ENCODE peak calls at places on chromosomes 3 and 15, in eight cellular contexts. Z is psoas muscle, Y is fibroblast of pulmonary artery, C is esophagus muscularis mucosa, V is foreskin keratinocyte, L is progenitor cell of endocrine pancreas, I is tibial artery, P is Calu3. N is an unnamed sample.

GRCh38 chr3:188067932-188068331 is 86.0 kb upstream of the LPP start:
- DNase-seq in Z (no peak), Y (peak; percentile 65), C (no peak), V (peak; percentile 70), L (no peak), I (no peak), P (no peak), N (no peak)

GRCh38 chr3:150362515-150363302 is 45.4 kb upstream of the TSC22D2 start:
- DNase-seq in Z (no peak), Y (no peak), C (no peak), V (peak; percentile 88), L (no peak), I (no peak), P (no peak), N (no peak)

GRCh38 chr3:128075516-128076464 is 23.6 kb downstream of the SEC61A1 start:
- DNase-seq in Z (peak; percentile 89), Y (peak; percentile 88), C (no peak), V (peak; percentile 67), L (peak; percentile 93), I (peak; percentile 76), P (peak; percentile 82), N (peak; percentile 73)

GRCh38 chr15:85580914-85581313 is 200.5 kb downstream of the AKAP13 start:
- DNase-seq in Z (no peak), Y (no peak), C (no peak), V (no peak), L (no peak), I (peak; percentile 50), P (peak; percentile 81), N (no peak)

GRCh38 chr15:63322541-63322940 is 45.1 kb downstream of the APH1B start:
- DNase-seq in Z (peak; percentile 37), Y (peak; percentile 63), C (no peak), V (no peak), L (no peak), I (no peak), P (no peak), N (no peak)

GRCh38 chr3:140467104-140467577 is 210.7 kb upstream of the TRIM42 start:
- DNase-seq in Z (no peak), Y (no peak), C (no peak), V (peak; percentile 46), L (no peak), I (no peak), P (peak; percentile 13), N (no peak)

GRCh38 chr3:14369675-14370669 is 32.4 kb upstream of the SLC6A6 start:
- DNase-seq in Z (peak; percentile 52), Y (no peak), C (no peak), V (no peak), L (no peak), I (no peak), P (peak; percentile 89), N (no peak)

GRCh38 chr3:104886220-104886995 is 480.3 kb upstream of the ALCAM start:
- DNase-seq in Z (no peak), Y (peak; percentile 29), C (no peak), V (no peak), L (no peak), I (no peak), P (no peak), N (peak; percentile 86)

GRCh38 chr3:188404701-188405100 is 250.7 kb downstream of the LPP start:
- DNase-seq in Z (no peak), Y (no peak), C (no peak), V (no peak), L (no peak), I (no peak), P (no peak), N (no peak)

GRCh38 chr3:150300376-150300775 is 107.7 kb upstream of the TSC22D2 start:
- DNase-seq in Z (no peak), Y (peak; percentile 39), C (no peak), V (peak; percentile 45), L (no peak), I (no peak), P (no peak), N (no peak)

GRCh38 chr3:10518506-10519150 is 13.2 kb upstream of the ATP2B2 start:
- DNase-seq in Z (peak; percentile 49), Y (peak; percentile 5), C (no peak), V (no peak), L (no peak), I (no peak), P (no peak), N (no peak)

GRCh38 chr15:88487176-88487795 is 19.8 kb downstream of the MRPS11 start:
- DNase-seq in Z (no peak), Y (no peak), C (no peak), V (no peak), L (no peak), I (no peak), P (no peak), N (no peak)

GRCh38 chr15:88487796-88488523 is 20.5 kb downstream of the MRPS11 start:
- DNase-seq in Z (no peak), Y (no peak), C (no peak), V (no peak), L (no peak), I (no peak), P (no peak), N (no peak)

GRCh38 chr15:88490036-88490435 is 22.5 kb downstream of the MRPS11 start:
- DNase-seq in Z (no peak), Y (no peak), C (no peak), V (no peak), L (no peak), I (no peak), P (no peak), N (no peak)

GRCh38 chr15:88491158-88491557 is 23.6 kb downstream of the MRPS11 start:
- DNase-seq in Z (no peak), Y (no peak), C (no peak), V (no peak), L (no peak), I (no peak), P (no peak), N (no peak)

GRCh38 chr15:88489321-88489720 is 21.8 kb downstream of the MRPS11 start:
- DNase-seq in Z (no peak), Y (no peak), C (no peak), V (no peak), L (no peak), I (no peak), P (no peak), N (no peak)
- TF ChIP-seq CTCF in Z (no peak), Y (no peak), C (no peak), V (peak; percentile 15), L (no peak), I (no peak), P (no peak), N (no peak)

GRCh38 chr3:54873059-54873695 is 54.7 kb downstream of the LRTM1 start:
- DNase-seq in Z (no peak), Y (no peak), C (no peak), V (peak; percentile 31), L (no peak), I (no peak), P (no peak), N (no peak)

GRCh38 chr3:54874816-54875556 is 52.9 kb downstream of the LRTM1 start:
- DNase-seq in Z (no peak), Y (no peak), C (no peak), V (peak; percentile 52), L (no peak), I (no peak), P (no peak), N (no peak)

GRCh38 chr3:54876694-54877093 is 51.2 kb downstream of the LRTM1 start:
- DNase-seq in Z (no peak), Y (no peak), C (no peak), V (no peak), L (no peak), I (no peak), P (no peak), N (no peak)

GRCh38 chr3:54870423-54870822 is 57.4 kb downstream of the LRTM1 start:
- DNase-seq in Z (no peak), Y (peak; percentile 94), C (no peak), V (peak; percentile 79), L (no peak), I (no peak), P (peak; percentile 10), N (no peak)

GRCh38 chr3:54871867-54872266 is 56.0 kb downstream of the LRTM1 start:
- DNase-seq in Z (no peak), Y (no peak), C (no peak), V (no peak), L (no peak), I (no peak), P (no peak), N (no peak)
- TF ChIP-seq CTCF in Z (no peak), Y (no peak), C (no peak), V (no peak), L (no peak), I (no peak), P (no peak), N (no peak)

GRCh38 chr15:78077860-78078187 is 313 bp upstream of the TBC1D2B start:
- DNase-seq in Z (no peak), Y (no peak), C (no peak), V (no peak), L (no peak), I (no peak), P (no peak), N (no peak)

GRCh38 chr15:78075490-78076230 is 1.9 kb downstream of the TBC1D2B start:
- DNase-seq in Z (no peak), Y (peak; percentile 94), C (no peak), V (peak; percentile 77), L (no peak), I (peak; percentile 71), P (peak; percentile 53), N (no peak)

GRCh38 chr15:78079296-78080087 is 2.0 kb upstream of the TBC1D2B start:
- DNase-seq in Z (no peak), Y (no peak), C (no peak), V (no peak), L (no peak), I (no peak), P (no peak), N (no peak)

GRCh38 chr15:78077053-78077859 is at the start of gene TBC1D2B:
- DNase-seq in Z (peak; percentile 75), Y (peak; percentile 60), C (no peak), V (peak; percentile 50), L (peak; percentile 56), I (peak; percentile 55), P (peak; percentile 75), N (peak; percentile 76)

DNA sequence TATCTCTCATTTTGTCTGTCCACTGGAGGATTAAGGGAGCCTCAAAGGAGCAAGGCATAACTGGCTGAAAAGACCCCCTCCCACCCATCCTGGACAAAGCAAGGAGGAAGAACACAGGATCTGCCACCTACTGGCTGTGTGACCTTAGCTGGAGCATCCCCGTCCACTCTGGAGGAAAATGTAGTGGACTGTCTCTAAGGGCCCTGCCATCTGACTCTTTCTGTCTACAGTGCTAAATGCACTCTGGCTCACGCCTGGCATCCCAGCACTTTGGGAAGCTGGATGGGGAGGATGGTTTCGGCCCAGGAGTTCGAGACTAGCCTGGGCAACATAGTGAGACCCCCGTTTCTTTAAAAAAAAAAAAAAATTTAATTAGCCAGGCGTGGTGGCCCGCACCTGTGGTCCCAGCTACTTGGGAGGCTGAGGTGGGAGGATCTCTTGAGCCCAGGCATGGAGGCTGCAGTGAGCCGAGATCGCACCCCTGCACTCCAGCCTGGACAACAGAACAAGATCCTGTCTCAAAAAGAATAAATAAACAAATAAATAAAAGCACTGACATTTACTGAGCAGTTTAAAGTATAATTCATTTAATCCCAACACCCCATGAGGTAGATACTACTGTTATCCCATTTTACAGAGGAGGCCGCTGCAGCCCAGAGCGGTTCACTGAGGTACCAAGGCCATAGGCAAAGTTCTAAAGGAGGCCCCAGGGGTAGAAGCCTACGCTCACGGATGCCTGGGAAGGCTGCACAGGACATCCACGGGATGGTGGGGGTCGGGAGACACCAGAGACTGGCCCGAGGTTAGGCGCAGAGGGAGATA is 1.1 kb downstream of the TBC1D2B start:
- DNase-seq in Z (no peak), Y (no peak), C (no peak), V (no peak), L (no peak), I (no peak), P (no peak), N (no peak)
- TF ChIP-seq CTCF in Z (no peak), Y (peak; percentile 19), C (no peak), V (no peak), L (no peak), I (no peak), P (peak; percentile 14), N (peak; percentile 5)

GRCh38 chr15:72474466-72474911 is 359 bp downstream of the ARIH1 start:
- DNase-seq in Z (no peak), Y (no peak), C (no peak), V (no peak), L (no peak), I (no peak), P (no peak), N (no peak)
- TF ChIP-seq CTCF in Z (no peak), Y (no peak), C (no peak), V (no peak), L (no peak), I (no peak), P (no peak), N (no peak)